ENCODE peak calls at places on chromosomes 12 and 14, in four cellular contexts. P is GM13976, D is AG04450, V is neural crest cell. O is an unnamed sample.

GRCh38 chr14:59215353-59215752 is 26.9 kb downstream of the DAAM1 start:
- DNase-seq in P (no peak), D (peak; percentile 47), V (no peak), O (no peak)

GRCh38 chr12:131074221-131075083 is 120.7 kb downstream of the ADGRD1 start:
- DNase-seq in P (peak; percentile 57), D (no peak), V (no peak), O (no peak)

GRCh38 chr12:94157891-94158495 is 9.6 kb downstream of the PLXNC1 start:
- DNase-seq in P (no peak), D (no peak), V (no peak), O (no peak)

GRCh38 chr12:116263844-116264243 is 13.6 kb downstream of the MED13L start:
- DNase-seq in P (no peak), D (no peak), V (no peak), O (no peak)

GRCh38 chr14:92649934-92650545 is 98.4 kb downstream of the LGMN start:
- DNase-seq in P (no peak), D (peak; percentile 82), V (no peak), O (peak; percentile 95)

GRCh38 chr14:94051115-94051514 is 25.0 kb downstream of the OTUB2 start:
- DNase-seq in P (no peak), D (peak; percentile 15), V (no peak), O (no peak)

GRCh38 chr14:61681413-61681812 is 13.9 kb upstream of the HIF1A start:
- DNase-seq in P (no peak), D (no peak), V (no peak), O (no peak)

GRCh38 chr14:89907655-89908054 is 46.9 kb downstream of the EFCAB11 start:
- DNase-seq in P (no peak), D (no peak), V (no peak), O (no peak)

GRCh38 chr12:53793221-53793620 is 41.4 kb upstream of the CISTR start:
- DNase-seq in P (no peak), D (no peak), V (no peak), O (no peak)

GRCh38 chr12:53798575-53798974 is 46.8 kb upstream of the CISTR start:
- DNase-seq in P (no peak), D (no peak), V (no peak), O (no peak)

GRCh38 chr12:53791735-53792326 is 40.1 kb upstream of the CISTR start:
- DNase-seq in P (no peak), D (no peak), V (peak; percentile 6), O (no peak)

GRCh38 chr12:53795927-53796326 is 44.1 kb upstream of the CISTR start:
- DNase-seq in P (no peak), D (no peak), V (no peak), O (no peak)
- TF ChIP-seq CTCF in P (no peak), D (no peak), V (no peak), O (no peak)

GRCh38 chr14:69673578-69674305 is 62.3 kb downstream of the SUSD6 start:
- DNase-seq in P (no peak), D (no peak), V (no peak), O (no peak)
- TF ChIP-seq CTCF in P (peak; percentile 10), D (no peak), V (no peak), O (peak; percentile 24)

GRCh38 chr14:91155626-91156089 is 41.8 kb downstream of the DGLUCY start:
- DNase-seq in P (no peak), D (no peak), V (no peak), O (no peak)
- TF ChIP-seq CTCF in P (no peak), D (peak; percentile 6), V (peak; percentile 18), O (no peak)

GRCh38 chr14:75022655-75023054 is 19.9 kb downstream of the EIF2B2 start:
- DNase-seq in P (no peak), D (no peak), V (peak; percentile 19), O (no peak)
- TF ChIP-seq CTCF in P (no peak), D (peak; percentile 52), V (peak; percentile 55), O (peak; percentile 39)

GRCh38 chr12:122064034-122064777 is 14.3 kb upstream of the MLXIP start:
- DNase-seq in P (peak; percentile 71), D (no peak), V (peak; percentile 59), O (no peak)
- TF ChIP-seq CTCF in P (no peak), D (peak; percentile 47), V (peak; percentile 49), O (no peak)

GRCh38 chr12:109892165-109892715 is 7.8 kb upstream of the TCHP start:
- DNase-seq in P (no peak), D (no peak), V (no peak), O (no peak)

GRCh38 chr12:109890620-109891019 is 9.5 kb upstream of the TCHP start:
- DNase-seq in P (no peak), D (no peak), V (no peak), O (no peak)

GRCh38 chr12:109892748-109893147 is 7.3 kb upstream of the TCHP start:
- DNase-seq in P (no peak), D (no peak), V (no peak), O (no peak)

GRCh38 chr12:109885616-109886015 is 5.3 kb upstream of the GLTP start:
- DNase-seq in P (no peak), D (no peak), V (no peak), O (no peak)

DNA sequence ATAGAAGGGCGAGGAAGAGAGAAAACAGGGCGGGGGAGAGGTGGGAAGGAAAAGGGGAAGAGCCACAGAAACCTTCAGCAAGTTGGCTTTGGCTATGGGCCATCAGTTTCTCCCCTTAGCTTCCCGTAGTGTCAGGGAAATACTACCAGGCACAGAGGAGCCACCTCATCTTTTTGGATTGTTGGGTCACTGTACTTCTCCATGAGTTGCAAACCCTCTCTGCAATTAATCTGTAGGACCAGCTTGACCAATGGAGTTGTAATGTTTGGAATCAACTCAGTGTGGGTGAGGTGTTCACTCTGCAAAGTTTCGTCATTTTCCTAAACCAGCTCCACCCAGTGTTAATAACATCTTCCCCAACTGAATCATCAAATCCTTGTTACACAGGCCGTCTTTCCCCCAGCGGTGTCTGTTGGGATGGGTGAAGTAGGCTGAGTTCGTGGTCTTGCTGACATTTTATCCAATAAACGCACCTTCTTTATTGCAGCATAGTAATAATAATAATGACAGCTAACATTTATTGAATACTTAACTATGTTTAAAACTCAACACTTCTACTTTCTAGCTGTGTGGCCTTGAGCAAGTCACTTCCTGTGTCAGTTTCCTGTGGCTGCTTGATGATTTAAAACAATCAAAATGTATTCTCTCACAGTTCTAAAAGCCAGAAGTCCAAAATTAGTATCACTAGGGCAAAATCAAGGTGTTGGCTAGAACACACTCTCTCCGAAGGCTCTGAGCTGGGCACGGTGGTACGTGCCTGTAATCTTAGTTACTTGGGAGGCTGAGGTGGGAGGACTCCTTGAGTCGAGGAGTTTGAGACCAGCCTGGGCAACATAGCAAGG is 8.1 kb upstream of the GLTP start:
- DNase-seq in P (no peak), D (peak; percentile 72), V (no peak), O (peak; percentile 80)
- TF ChIP-seq CTCF in P (no peak), D (peak; percentile 12), V (no peak), O (no peak)

DNA sequence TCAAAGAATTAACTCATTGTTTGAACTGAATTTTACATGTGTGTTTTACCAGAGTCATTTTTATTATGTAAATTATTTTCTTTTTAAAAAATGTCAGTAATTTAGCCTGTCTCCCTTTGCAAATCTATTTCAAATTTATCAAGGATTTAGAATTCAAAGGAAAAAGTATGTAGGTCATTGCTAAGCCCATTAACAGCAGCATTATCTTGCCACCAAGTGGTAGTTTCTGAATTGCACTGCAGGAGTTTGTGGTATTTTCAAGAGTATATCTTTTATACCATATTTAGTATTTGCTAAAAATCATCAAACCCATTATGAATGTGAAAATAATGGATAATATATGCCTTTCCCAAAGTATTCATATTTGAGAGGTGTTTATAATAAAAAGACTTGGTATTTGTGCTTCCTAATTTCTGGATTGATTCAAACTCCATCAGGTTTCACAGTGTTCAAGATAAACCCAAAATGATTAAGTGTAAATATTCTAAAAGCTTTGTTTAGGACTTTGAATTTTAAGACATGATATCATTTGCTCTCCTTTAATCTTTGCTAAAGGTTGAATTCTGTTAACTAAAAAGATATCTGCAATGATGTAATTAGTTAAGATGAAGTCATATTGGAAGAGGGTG is 711.4 kb downstream of the FSCB start:
- DNase-seq in P (no peak), D (no peak), V (no peak), O (no peak)
- TF ChIP-seq CTCF in P (no peak), D (peak; percentile 51), V (peak; percentile 78), O (no peak)

GRCh38 chr14:104297721-104298401 is 159.5 kb downstream of the KIF26A start:
- DNase-seq in P (no peak), D (no peak), V (no peak), O (peak; percentile 34)
- TF ChIP-seq CTCF in P (no peak), D (no peak), V (no peak), O (no peak)

O was measured in CD14-positive monocyte.